ENCODE peak calls at places on chromosomes 12 and 14, in eight cellular contexts. C is GM13977, X is NCI-H1417, H is K562, M is dermis blood vessel endothelial cell, B is hepatocyte, R is ELR, P is NCI-H2029. L is an unnamed sample.

GRCh38 chr12:108821407-108822397 is 35.7 kb downstream of the SSH1 start:
- DNase-seq in B (no peak), H (no peak), P (no peak), C (no peak), M (no peak), R (peak; percentile 74), X (peak; percentile 20), L (no peak)

GRCh38 chr12:68641138-68641537 is 30.4 kb downstream of the RAP1B start:
- DNase-seq in R (no peak), P (no peak), B (no peak), C (peak; percentile 44), H (no peak), M (no peak), X (no peak), L (no peak)

GRCh38 chr12:50639721-50640120 is 124.2 kb upstream of the ATF1 start:
- DNase-seq in M (no peak), B (no peak), R (no peak), P (peak; percentile 31), H (no peak), C (no peak), X (no peak), L (no peak)

GRCh38 chr12:4856556-4856955 is 53.1 kb upstream of the KCNA1 start:
- DNase-seq in B (no peak), R (no peak), P (peak; percentile 19), H (no peak), C (no peak), X (peak; percentile 63), M (no peak), L (no peak)

GRCh38 chr14:78764240-78764639 is 594.1 kb downstream of the NRXN3 start:
- DNase-seq in B (no peak), X (no peak), P (no peak), C (no peak), H (no peak), R (peak; percentile 26), M (no peak), L (no peak)

GRCh38 chr12:51118706-51119105 is 35.3 kb upstream of the CSRNP2 start:
- DNase-seq in B (peak; percentile 13), X (no peak), R (peak; percentile 87), M (no peak), P (no peak), H (no peak), C (no peak), L (peak; percentile 22)

GRCh38 chr14:73494593-73494992 is 3.9 kb downstream of the RIOX1 start:
- DNase-seq in C (no peak), M (no peak), B (no peak), R (no peak), P (no peak), H (no peak), X (no peak), L (no peak)

GRCh38 chr12:20657496-20657895 is 37.6 kb upstream of the SLCO1C1 start:
- DNase-seq in B (no peak), R (no peak), H (no peak), C (no peak), P (no peak), X (no peak), M (no peak), L (no peak)

GRCh38 chr14:67853207-67853606 is 33.6 kb downstream of the RAD51B start:
- DNase-seq in M (no peak), H (no peak), B (no peak), R (no peak), C (no peak), X (no peak), P (no peak), L (no peak)

GRCh38 chr12:45775964-45776363 is 46.5 kb downstream of the ARID2 start:
- DNase-seq in C (no peak), P (no peak), X (no peak), B (no peak), R (no peak), M (no peak), H (no peak), L (no peak)

GRCh38 chr14:70873627-70874026 is 33.6 kb upstream of the PCNX1 start:
- DNase-seq in M (peak; percentile 27), C (no peak), B (no peak), R (peak; percentile 25), X (peak; percentile 9), H (no peak), P (no peak), L (no peak)

L was measured in HT-29.